ENCODE peak calls at places on chromosomes 13 and 19, in five cellular contexts. N is stimulated activated CD4-positive, alpha-beta T cell treated with anti-CD3 and anti-CD28 coated beads, Interleukin-4, amount 100 ng/mL, for 24 hours; V is nucleus accumbens; R is hypothalamus; H is T-helper 1 cell. G is an unnamed sample.
A peak's percentile ranks its signal among the peaks of the same experiment; 100 is the strongest.

GRCh38 chr13:113399755-113400149 is 35.8 kb upstream of the GRTP1 start:
- DNase-seq in N (no peak), V (no peak), R (no peak), H (no peak), G (no peak)

GRCh38 chr13:40927929-40928328 is 91.2 kb downstream of the ELF1 start:
- DNase-seq in N (no peak), V (no peak), R (no peak), H (no peak), G (no peak)

GRCh38 chr13:36057041-36057440 is 74.1 kb downstream of the DCLK1 start:
- DNase-seq in N (no peak), V (no peak), R (no peak), H (no peak), G (no peak)

GRCh38 chr19:49954092-49954825 is 6.7 kb downstream of the SIGLEC11 start:
- DNase-seq in N (no peak), V (no peak), R (no peak), H (no peak), G (no peak)

GRCh38 chr19:13302521-13303270 is 152.5 kb downstream of the IER2 start:
- DNase-seq in N (no peak), V (no peak), R (no peak), H (no peak), G (no peak)

GRCh38 chr19:4506449-4507149 is 11.7 kb downstream of the PLIN4 start:
- DNase-seq in N (no peak), V (no peak), R (no peak), H (no peak), G (no peak)

GRCh38 chr19:2775556-2776430 is 7.3 kb downstream of the SGTA start:
- DNase-seq in N (peak; percentile 70), V (peak; percentile 20), R (no peak), H (no peak), G (no peak)

GRCh38 chr19:48654299-48655059 is 8.5 kb upstream of the CA11 start:
- DNase-seq in N (no peak), V (no peak), R (no peak), H (no peak), G (no peak)

GRCh38 chr19:41895745-41896580 is 13.0 kb downstream of the ARHGEF1 start:
- DNase-seq in N (no peak), V (no peak), R (no peak), H (no peak), G (no peak)

G was measured in GM04503.